ENCODE peak calls at places on chromosomes 5 and 9, in nine cellular contexts. L is SJSA1, U is SK-MEL-5, N is DMS79 treated with DMSO at 0.1 percent for 48 hours, M is GM19239, O is SK-N-SH, J is breast epithelium, W is AG08396, V is RWPE1. H is an unnamed sample.

GRCh38 chr9:89879711-89880110 is 274.9 kb downstream of the GADD45G start:
- DNase-seq in W (no peak), V (no peak), O (no peak), L (peak; percentile 8), U (no peak), J (peak; percentile 43), M (no peak), N (no peak), H (peak; percentile 63)

GRCh38 chr5:94442971-94443370 is 175.4 kb downstream of the KIAA0825 start:
- DNase-seq in M (no peak), N (no peak), V (no peak), U (no peak), O (no peak), J (no peak), W (no peak), L (no peak), H (no peak)

GRCh38 chr5:126836778-126837177 is 59.8 kb downstream of the LMNB1 start:
- DNase-seq in O (no peak), W (no peak), U (no peak), N (no peak), J (no peak), L (no peak), V (no peak), M (no peak), H (no peak)

GRCh38 chr5:9301200-9301599 is 244.7 kb downstream of the SEMA5A start:
- DNase-seq in L (no peak), O (no peak), J (no peak), N (no peak), W (no peak), M (no peak), U (no peak), V (no peak), H (no peak)

GRCh38 chr9:699396-699795 is 142.1 kb upstream of the DMRT1 start:
- DNase-seq in J (no peak), L (no peak), U (no peak), V (no peak), O (no peak), M (no peak), N (no peak), W (no peak), H (no peak)

GRCh38 chr9:8717146-8717545 is 917.6 kb upstream of the DMAC1 start:
- DNase-seq in V (no peak), N (no peak), J (no peak), U (no peak), O (no peak), L (no peak), W (no peak), M (no peak), H (no peak)

GRCh38 chr5:145499483-145499882 is 335.7 kb downstream of the PRELID2 start:
- DNase-seq in W (peak; percentile 17), L (no peak), N (no peak), J (no peak), U (peak; percentile 57), O (no peak), V (no peak), M (no peak), H (no peak)

GRCh38 chr5:139243425-139243965 is 45.3 kb upstream of the SIL1 start:
- DNase-seq in W (no peak), V (no peak), M (no peak), N (no peak), J (no peak), O (no peak), L (no peak), U (no peak), H (no peak)

GRCh38 chr5:91177639-91178038 is 205.5 kb downstream of the ARRDC3 start:
- DNase-seq in L (no peak), J (no peak), O (no peak), V (no peak), M (no peak), U (no peak), N (no peak), W (no peak), H (no peak)

GRCh38 chr5:751496-751895 is 33.0 kb downstream of the ZDHHC11B start:
- DNase-seq in W (no peak), J (no peak), O (peak; percentile 1), V (no peak), U (no peak), M (no peak), N (no peak), L (peak; percentile 47), H (no peak)

GRCh38 chr9:110744753-110745522 is 76.3 kb downstream of the MUSK start:
- DNase-seq in O (no peak), J (no peak), N (peak; percentile 93), U (no peak), M (no peak), L (peak; percentile 70), W (peak; percentile 75), V (peak; percentile 95), H (peak; percentile 70)

GRCh38 chr5:163445345-163445744 is 8.0 kb downstream of the CCNG1 start:
- DNase-seq in M (no peak), L (no peak), N (no peak), J (no peak), W (no peak), U (no peak), V (no peak), O (no peak), H (no peak)

GRCh38 chr9:129422032-129422842 is 198.7 kb downstream of the C9orf50 start:
- DNase-seq in L (no peak), M (no peak), J (no peak), V (no peak), U (no peak), N (no peak), W (no peak), O (no peak), H (no peak)

GRCh38 chr5:96278995-96279394 is 154.1 kb downstream of the PCSK1 start:
- DNase-seq in U (no peak), L (no peak), N (no peak), O (no peak), W (no peak), V (no peak), M (no peak), J (no peak), H (peak; percentile 36)

GRCh38 chr9:94746541-94747505 is 20.3 kb downstream of the AOPEP start:
- DNase-seq in W (no peak), U (peak; percentile 93), N (no peak), V (no peak), O (peak; percentile 26), J (no peak), L (no peak), M (no peak), H (no peak)

GRCh38 chr5:52922384-52922783 is 66.8 kb upstream of the ITGA2 start:
- DNase-seq in M (no peak), O (no peak), V (peak; percentile 98), N (no peak), W (peak; percentile 63), L (peak; percentile 49), U (peak; percentile 58), J (no peak), H (no peak)

GRCh38 chr9:76474419-76474818 is 15.4 kb downstream of the GCNT1 start:
- DNase-seq in M (no peak), N (no peak), W (no peak), U (no peak), J (no peak), V (no peak), L (no peak), O (no peak), H (no peak)

GRCh38 chr5:142748132-142748531 is 22.0 kb upstream of the ARHGAP26 start:
- DNase-seq in L (no peak), O (no peak), U (peak; percentile 92), M (no peak), W (no peak), N (no peak), J (no peak), V (no peak), H (no peak)

GRCh38 chr5:148641735-148642134 is 12.6 kb downstream of the HTR4 start:
- DNase-seq in U (no peak), L (no peak), O (no peak), M (no peak), J (no peak), N (no peak), V (no peak), W (no peak), H (no peak)

GRCh38 chr5:119470105-119470763 is 17.9 kb downstream of the HSD17B4 start:
- DNase-seq in N (no peak), V (no peak), W (no peak), M (no peak), J (no peak), U (no peak), L (no peak), O (no peak), H (no peak)

GRCh38 chr5:32506251-32506661 is 61.7 kb upstream of the ZFR start:
- DNase-seq in M (no peak), L (no peak), O (no peak), N (peak; percentile 22), W (no peak), U (peak; percentile 55), J (no peak), V (no peak), H (no peak)

GRCh38 chr9:116271991-116272390 is 118.4 kb downstream of the PAPPA start:
- DNase-seq in W (no peak), O (no peak), N (no peak), J (no peak), U (no peak), M (no peak), L (no peak), V (no peak), H (no peak)

GRCh38 chr5:151075698-151076331 is 5.0 kb downstream of the TNIP1 start:
- DNase-seq in V (peak; percentile 74), M (no peak), N (no peak), L (no peak), O (no peak), J (no peak), U (no peak), W (peak; percentile 54), H (no peak)

GRCh38 chr5:78215972-78216371 is 78.5 kb downstream of the AP3B1 start:
- DNase-seq in V (no peak), U (no peak), N (no peak), J (no peak), L (no peak), M (no peak), O (no peak), W (no peak), H (no peak)

GRCh38 chr5:54832846-54833245 is 152.5 kb downstream of the ESM1 start:
- DNase-seq in O (no peak), M (no peak), J (no peak), U (no peak), W (no peak), N (no peak), L (no peak), V (no peak), H (no peak)

GRCh38 chr5:149172261-149172660 is 31.0 kb downstream of the ABLIM3 start:
- DNase-seq in U (no peak), J (no peak), N (no peak), V (peak; percentile 42), L (peak; percentile 81), M (no peak), O (no peak), W (peak; percentile 64), H (no peak)